ENCODE peak calls at places on chromosomes 16 and 17, in four cellular contexts. S, H, I and M are unnamed samples.

GRCh38 chr17:73011016-73011486 is 81.4 kb downstream of the SLC39A11 start:
- DNase-seq in H (no peak), I (no peak), S (peak; percentile 29), M (no peak)

GRCh38 chr17:34371405-34371804 is 8.4 kb upstream of the CCL1 start:
- DNase-seq in H (no peak), I (no peak), S (no peak), M (no peak)

GRCh38 chr17:35254107-35254802 is 11.4 kb downstream of the SLFN5 start:
- DNase-seq in I (peak; percentile 79), H (no peak), S (peak; percentile 82), M (no peak)

GRCh38 chr17:65537845-65538678 is 23.4 kb downstream of the AXIN2 start:
- DNase-seq in S (no peak), I (no peak), H (peak; percentile 81), M (no peak)

GRCh38 chr16:26464576-26465266 is 602.0 kb upstream of the C16orf82 start:
- DNase-seq in I (no peak), S (no peak), H (no peak), M (no peak)

GRCh38 chr17:45244725-45245656 is 16.9 kb downstream of the SPATA32 start:
- DNase-seq in I (no peak), S (no peak), H (no peak), M (no peak)

GRCh38 chr17:50211249-50212120 is 10.1 kb upstream of the COL1A1 start:
- DNase-seq in I (no peak), H (no peak), S (peak; percentile 21), M (no peak)

GRCh38 chr17:34139996-34140395 is 115.1 kb upstream of the CCL2 start:
- DNase-seq in S (no peak), I (no peak), H (no peak), M (no peak)

GRCh38 chr16:68077866-68078725 is 7.1 kb upstream of the NFATC3 start:
- DNase-seq in H (no peak), I (no peak), S (no peak), M (no peak)

GRCh38 chr17:2936351-2936750 is 127.1 kb downstream of the OR1D5 start:
- DNase-seq in S (no peak), I (no peak), H (no peak), M (no peak)